ENCODE peak calls at places on chromosomes 16 and 17, in nine cellular contexts. D is foreskin keratinocyte; I is AG08395; Y is stimulated activated CD4-positive, alpha-beta T cell treated with anti-CD3 and anti-CD28 coated beads, Interleukin-1b, Interleukin-23, amount 100 ng/mL, for 4 hours; U is NB4; F is amygdala; O is bronchial epithelial cell; K is kidney glomerular epithelial cell; L is fibroblast of pulmonary artery. A is an unnamed sample.

GRCh38 chr17:5789443-5789842 is 205.1 kb upstream of the NLRP1 start:
- DNase-seq in D (no peak), I (no peak), Y (no peak), U (no peak), F (no peak), O (no peak), K (no peak), L (no peak), A (no peak)

GRCh38 chr17:81303385-81303784 is 8.3 kb upstream of the SLC38A10 start:
- DNase-seq in D (no peak), I (no peak), Y (no peak), U (no peak), F (no peak), O (no peak), K (no peak), L (no peak), A (no peak)

GRCh38 chr17:76427457-76428231 is 25.3 kb downstream of the UBE2O start:
- DNase-seq in D (no peak), I (peak), Y (no peak), U (no peak), F (no peak), O (no peak), K (no peak), L (peak), A (peak)

GRCh38 chr16:50598256-50598894 is 50.2 kb downstream of the NKD1 start:
- DNase-seq in D (no peak), I (peak), Y (no peak), U (no peak), F (no peak), O (no peak), K (no peak), L (no peak), A (no peak)

GRCh38 chr16:58638148-58639036 is 8.8 kb upstream of the CNOT1 start:
- DNase-seq in D (peak), I (peak), Y (no peak), U (peak), F (no peak), O (peak), K (peak), L (peak), A (no peak)

GRCh38 chr17:83194761-83195329 is 115.4 kb downstream of the METRNL start:
- DNase-seq in D (no peak), I (peak), Y (no peak), U (peak), F (no peak), O (no peak), K (no peak), L (no peak), A (no peak)

GRCh38 chr17:81277421-81277820 is 17.7 kb downstream of the SLC38A10 start:
- DNase-seq in D (no peak), I (no peak), Y (no peak), U (no peak), F (peak), O (no peak), K (no peak), L (no peak), A (no peak)

GRCh38 chr17:66829386-66829864 is 5.5 kb upstream of the CACNG5 start:
- DNase-seq in D (peak), I (peak), Y (no peak), U (peak), F (no peak), O (peak), K (peak), L (peak), A (peak)

GRCh38 chr17:57097832-57098421 is 12.9 kb downstream of the AKAP1 start:
- DNase-seq in D (no peak), I (peak), Y (no peak), U (no peak), F (no peak), O (no peak), K (no peak), L (peak), A (peak)

GRCh38 chr16:87585452-87586200 is 16.7 kb upstream of the JPH3 start:
- DNase-seq in D (no peak), I (no peak), Y (no peak), U (no peak), F (no peak), O (no peak), K (no peak), L (no peak), A (no peak)

GRCh38 chr17:38465420-38466345 is 37.4 kb downstream of the ARHGAP23 start:
- DNase-seq in D (no peak), I (peak), Y (no peak), U (no peak), F (no peak), O (peak), K (no peak), L (peak), A (no peak)

GRCh38 chr17:15238064-15238463 is 27.1 kb downstream of the PMP22 start:
- DNase-seq in D (no peak), I (no peak), Y (no peak), U (peak), F (no peak), O (no peak), K (no peak), L (no peak), A (no peak)

GRCh38 chr17:17366235-17366634 is 63.1 kb downstream of the NT5M start:
- DNase-seq in D (no peak), I (no peak), Y (no peak), U (no peak), F (no peak), O (no peak), K (no peak), L (no peak), A (no peak)

GRCh38 chr16:77974883-77975282 is 47.5 kb upstream of the CLEC3A start:
- DNase-seq in D (no peak), I (no peak), Y (no peak), U (peak), F (no peak), O (no peak), K (peak), L (no peak), A (no peak)

GRCh38 chr17:74277935-74278334 is 3.9 kb downstream of the DNAI2 start:
- DNase-seq in D (no peak), I (no peak), Y (no peak), U (no peak), F (no peak), O (no peak), K (no peak), L (no peak), A (no peak)

GRCh38 chr16:20638711-20639335 is 58.7 kb downstream of the ACSM1 start:
- DNase-seq in D (no peak), I (no peak), Y (no peak), U (no peak), F (no peak), O (no peak), K (no peak), L (no peak), A (no peak)

GRCh38 chr16:27503662-27504061 is 46.1 kb downstream of the GTF3C1 start:
- DNase-seq in D (peak), I (no peak), Y (no peak), U (no peak), F (no peak), O (peak), K (no peak), L (no peak), A (no peak)

GRCh38 chr17:43399839-43400328 is 1.1 kb downstream of the ARL4D start:
- DNase-seq in D (no peak), I (no peak), Y (no peak), U (no peak), F (no peak), O (no peak), K (no peak), L (no peak), A (no peak)

GRCh38 chr16:4157376-4157825 is 41.2 kb upstream of the ADCY9 start:
- DNase-seq in D (no peak), I (no peak), Y (no peak), U (no peak), F (no peak), O (no peak), K (no peak), L (no peak), A (no peak)

GRCh38 chr17:81391964-81392908 is 3.0 kb upstream of the BAHCC1 start:
- DNase-seq in D (no peak), I (no peak), Y (no peak), U (no peak), F (no peak), O (no peak), K (peak), L (peak), A (no peak)

GRCh38 chr17:72506773-72507172 is 386.0 kb downstream of the SOX9 start:
- DNase-seq in D (no peak), I (no peak), Y (no peak), U (no peak), F (no peak), O (peak), K (no peak), L (no peak), A (no peak)

GRCh38 chr17:306536-307294 is 45.9 kb downstream of the RPH3AL start:
- DNase-seq in D (no peak), I (no peak), Y (no peak), U (no peak), F (no peak), O (no peak), K (no peak), L (no peak), A (no peak)

GRCh38 chr17:82267575-82268379 is 5.7 kb downstream of the CSNK1D start:
- DNase-seq in D (no peak), I (peak), Y (no peak), U (peak), F (peak), O (peak), K (peak), L (peak), A (peak)

GRCh38 chr17:75455896-75456416 is 479 bp upstream of the TMEM94 start:
- DNase-seq in D (no peak), I (peak), Y (no peak), U (no peak), F (peak), O (no peak), K (no peak), L (no peak), A (no peak)

GRCh38 chr17:57984936-57985674 is 2.9 kb downstream of the VEZF1 start:
- DNase-seq in D (no peak), I (no peak), Y (no peak), U (no peak), F (no peak), O (no peak), K (no peak), L (no peak), A (no peak)

GRCh38 chr16:1645914-1646525 is 32.1 kb upstream of the JPT2 start:
- DNase-seq in D (peak), I (peak), Y (peak), U (peak), F (no peak), O (peak), K (no peak), L (no peak), A (no peak)

GRCh38 chr17:9705745-9706144 is 60.4 kb downstream of the USP43 start:
- DNase-seq in D (no peak), I (no peak), Y (no peak), U (no peak), F (no peak), O (no peak), K (no peak), L (no peak), A (no peak)

GRCh38 chr17:75778861-75779249 is 5.8 kb upstream of the UNK start:
- DNase-seq in D (no peak), I (no peak), Y (no peak), U (no peak), F (no peak), O (no peak), K (no peak), L (no peak), A (no peak)

GRCh38 chr16:56938664-56939513 is 6.9 kb downstream of the HERPUD1 start:
- DNase-seq in D (no peak), I (no peak), Y (no peak), U (no peak), F (no peak), O (no peak), K (no peak), L (no peak), A (no peak)

GRCh38 chr16:10126686-10127085 is 55.5 kb downstream of the GRIN2A start:
- DNase-seq in D (no peak), I (peak), Y (no peak), U (no peak), F (no peak), O (no peak), K (peak), L (peak), A (no peak)

GRCh38 chr16:24507959-24508358 is 31.4 kb upstream of the RBBP6 start:
- DNase-seq in D (no peak), I (no peak), Y (no peak), U (no peak), F (no peak), O (no peak), K (no peak), L (no peak), A (no peak)

GRCh38 chr16:82835487-82836160 is 208.9 kb downstream of the CDH13 start:
- DNase-seq in D (peak), I (no peak), Y (no peak), U (no peak), F (no peak), O (peak), K (no peak), L (no peak), A (no peak)

GRCh38 chr16:22969567-22969966 is 155.6 kb downstream of the HS3ST2 start:
- DNase-seq in D (no peak), I (no peak), Y (no peak), U (no peak), F (no peak), O (peak), K (no peak), L (no peak), A (no peak)

GRCh38 chr16:1296688-1297412 is 12.6 kb upstream of the UBE2I start:
- DNase-seq in D (peak), I (peak), Y (no peak), U (peak), F (no peak), O (peak), K (peak), L (no peak), A (peak)